ENCODE peak calls at places on chromosomes 13 and 19, in seven cellular contexts. L is M059J; Q is foreskin keratinocyte; V is stimulated activated naive CD4-positive, alpha-beta T cell; E is ELR; G is T-helper 2 cell; H is frontal cortex. R is an unnamed sample.

GRCh38 chr19:46902402-46902766 is 41.6 kb downstream of the ARHGAP35 start:
- DNase-seq in L (peak; percentile 27), Q (peak; percentile 93), V (no peak), E (peak; percentile 58), G (no peak), H (no peak), R (no peak)

GRCh38 chr19:9878511-9879196 is 43.5 kb downstream of the PIN1 start:
- DNase-seq in L (peak; percentile 38), Q (no peak), V (no peak), E (peak; percentile 58), G (no peak), H (no peak), R (peak; percentile 35)

GRCh38 chr13:33016414-33017409 is at the start of gene KL:
- DNase-seq in L (no peak), Q (no peak), V (no peak), E (no peak), G (no peak), H (peak; percentile 36), R (no peak)

GRCh38 chr13:110828705-110829104 is 86.2 kb downstream of the ANKRD10 start:
- DNase-seq in L (no peak), Q (no peak), V (no peak), E (no peak), G (no peak), H (no peak), R (no peak)

GRCh38 chr13:41546372-41547252 is 89.3 kb downstream of the RGCC start:
- DNase-seq in L (peak; percentile 92), Q (peak; percentile 78), V (no peak), E (peak; percentile 95), G (no peak), H (peak; percentile 37), R (peak; percentile 92)

GRCh38 chr19:35178701-35179100 is 24.2 kb downstream of the FXYD5 start:
- DNase-seq in L (no peak), Q (no peak), V (no peak), E (no peak), G (no peak), H (no peak), R (no peak)

GRCh38 chr13:39419866-39420265 is 183.1 kb downstream of the LHFPL6 start:
- DNase-seq in L (no peak), Q (no peak), V (no peak), E (no peak), G (no peak), H (no peak), R (no peak)

GRCh38 chr19:35045667-35046300 is 4.3 kb downstream of the HPN start:
- DNase-seq in L (peak; percentile 57), Q (no peak), V (no peak), E (peak; percentile 65), G (no peak), H (peak; percentile 46), R (peak; percentile 45)

GRCh38 chr13:75480691-75481175 is 1.2 kb downstream of the TBC1D4 start:
- DNase-seq in L (peak; percentile 55), Q (no peak), V (no peak), E (peak; percentile 57), G (no peak), H (peak; percentile 12), R (peak; percentile 67)

GRCh38 chr13:114134111-114134943 is 1.9 kb upstream of the RASA3 start:
- DNase-seq in L (no peak), Q (no peak), V (no peak), E (no peak), G (peak; percentile 30), H (no peak), R (no peak)

GRCh38 chr19:45455707-45456499 is 11.9 kb upstream of the FOSB start:
- DNase-seq in L (peak; percentile 99), Q (peak; percentile 96), V (no peak), E (peak; percentile 98), G (peak; percentile 88), H (peak; percentile 69), R (peak; percentile 99)

GRCh38 chr19:49390131-49390977 is 2.3 kb downstream of the KASH5 start:
- DNase-seq in L (no peak), Q (no peak), V (no peak), E (no peak), G (no peak), H (no peak), R (no peak)

GRCh38 chr13:112055417-112056206 is 11.3 kb upstream of the SOX1 start:
- DNase-seq in L (no peak), Q (no peak), V (no peak), E (no peak), G (no peak), H (no peak), R (no peak)

GRCh38 chr19:33438016-33438671 is 64.6 kb downstream of the CEBPG start:
- DNase-seq in L (peak; percentile 52), Q (no peak), V (no peak), E (peak; percentile 24), G (no peak), H (peak; percentile 56), R (peak; percentile 9)

GRCh38 chr19:49930483-49931011 is 1.2 kb upstream of the NUP62 start:
- DNase-seq in L (no peak), Q (no peak), V (no peak), E (peak; percentile 18), G (no peak), H (peak; percentile 39), R (no peak)

GRCh38 chr13:33678906-33679657 is 138.9 kb upstream of the RFC3 start:
- DNase-seq in L (peak; percentile 93), Q (no peak), V (no peak), E (peak; percentile 26), G (peak; percentile 16), H (peak; percentile 44), R (peak; percentile 85)

GRCh38 chr13:111973186-111974064 is 93.5 kb upstream of the SOX1 start:
- DNase-seq in L (no peak), Q (no peak), V (no peak), E (no peak), G (no peak), H (no peak), R (no peak)

GRCh38 chr13:21139374-21139773 is 37.0 kb downstream of the SKA3 start:
- DNase-seq in L (no peak), Q (no peak), V (no peak), E (no peak), G (no peak), H (no peak), R (no peak)

GRCh38 chr13:73967397-73968165 is 166.6 kb downstream of the KLF12 start:
- DNase-seq in L (no peak), Q (no peak), V (no peak), E (no peak), G (no peak), H (no peak), R (no peak)

GRCh38 chr13:70107498-70108271 is at the start of gene ATXN8OS:
- DNase-seq in L (no peak), Q (no peak), V (no peak), E (no peak), G (no peak), H (peak; percentile 2), R (no peak)

GRCh38 chr13:42762251-42762650 is 19.1 kb upstream of the FAM216B start:
- DNase-seq in L (peak; percentile 47), Q (peak; percentile 81), V (no peak), E (peak; percentile 28), G (no peak), H (no peak), R (no peak)

GRCh38 chr19:18649371-18650047 is 12.7 kb downstream of the KLHL26 start:
- DNase-seq in L (no peak), Q (no peak), V (no peak), E (no peak), G (no peak), H (peak; percentile 64), R (peak; percentile 53)

GRCh38 chr13:109910131-109910530 is 123.7 kb upstream of the IRS2 start:
- DNase-seq in L (no peak), Q (no peak), V (no peak), E (no peak), G (no peak), H (no peak), R (no peak)

GRCh38 chr19:51926784-51927741 is at the start of gene ZNF613:
- DNase-seq in L (peak; percentile 90), Q (peak; percentile 93), V (peak; percentile 63), E (peak; percentile 92), G (peak; percentile 75), H (peak; percentile 80), R (peak; percentile 90)

GRCh38 chr13:92260363-92260762 is 861.9 kb downstream of the GPC5 start:
- DNase-seq in L (no peak), Q (no peak), V (no peak), E (no peak), G (no peak), H (no peak), R (no peak)

GRCh38 chr19:39086401-39086800 is 2.2 kb downstream of the ACP7 start:
- DNase-seq in L (no peak), Q (no peak), V (no peak), E (no peak), G (no peak), H (no peak), R (no peak)

GRCh38 chr13:28805193-28805819 is 14.8 kb upstream of the MTUS2 start:
- DNase-seq in L (no peak), Q (no peak), V (no peak), E (peak; percentile 57), G (no peak), H (no peak), R (peak; percentile 17)

GRCh38 chr19:33767898-33768413 is 28.7 kb upstream of the KCTD15 start:
- DNase-seq in L (no peak), Q (no peak), V (no peak), E (peak; percentile 32), G (no peak), H (no peak), R (peak; percentile 26)

GRCh38 chr13:75194717-75195116 is 287.3 kb downstream of the TBC1D4 start:
- DNase-seq in L (no peak), Q (no peak), V (no peak), E (no peak), G (no peak), H (no peak), R (no peak)